ENCODE peak calls at places on chromosomes 2 and 18, in nine cellular contexts. C is neural progenitor cell; D is sigmoid colon; I is GM20000; B is stimulated activated CD8-positive, alpha-beta memory T cell treated with anti-CD3 and anti-CD28 coated beads, Interleukin-2, amount 100 ng/mL, for 48 hours; R is stimulated activated naive B cell treated with anti-CD40 and anti-IgM and Interleukin-4, amounts not matched to agents 10 μg/mL and 1 μg/mL and 100 μg/mL, for 72 hours; E is epithelial cell of proximal tubule; K is HS-5; F is SIG-M5. N is an unnamed sample.

GRCh38 chr2:21443494-21444105 is 319.8 kb downstream of the TDRD15 start:
- DNase-seq in C (peak), D (no peak), I (no peak), B (no peak), R (no peak), E (no peak), K (no peak), F (no peak), N (no peak)

GRCh38 chr2:236507393-236508085 is 62.1 kb upstream of the ACKR3 start:
- DNase-seq in C (peak), D (peak), I (peak), B (peak), R (peak), E (no peak), K (no peak), F (no peak), N (no peak)

GRCh38 chr2:10538224-10538894 is 90.2 kb upstream of the ODC1 start:
- DNase-seq in C (no peak), D (no peak), I (no peak), B (no peak), R (no peak), E (peak), K (peak), F (no peak), N (peak)

GRCh38 chr2:143758629-143759330 is 629.6 kb downstream of the ARHGAP15 start:
- DNase-seq in C (no peak), D (no peak), I (no peak), B (no peak), R (no peak), E (no peak), K (no peak), F (no peak), N (no peak)

GRCh38 chr18:60554961-60555360 is 182.4 kb upstream of the MC4R start:
- DNase-seq in C (no peak), D (no peak), I (no peak), B (no peak), R (no peak), E (no peak), K (no peak), F (no peak), N (no peak)

GRCh38 chr18:15165048-15165447 is 417.1 kb downstream of the ANKRD30B start:
- DNase-seq in C (no peak), D (no peak), I (no peak), B (no peak), R (no peak), E (no peak), K (peak), F (no peak), N (no peak)

GRCh38 chr2:227817940-227818568 is 4.4 kb downstream of the CCL20 start:
- DNase-seq in C (peak), D (peak), I (no peak), B (peak), R (no peak), E (peak), K (peak), F (peak), N (peak)

GRCh38 chr2:51243892-51244570 is 212.1 kb upstream of the NRXN1 start:
- DNase-seq in C (no peak), D (no peak), I (no peak), B (no peak), R (no peak), E (no peak), K (no peak), F (no peak), N (no peak)

GRCh38 chr18:74116628-74117554 is 30.7 kb downstream of the FBXO15 start:
- DNase-seq in C (peak), D (no peak), I (no peak), B (no peak), R (no peak), E (peak), K (no peak), F (no peak), N (peak)

GRCh38 chr2:67400560-67401464 is 3.7 kb downstream of the ETAA1 start:
- DNase-seq in C (no peak), D (no peak), I (no peak), B (no peak), R (no peak), E (no peak), K (no peak), F (no peak), N (peak)

GRCh38 chr2:12416600-12416999 is 300.1 kb upstream of the TRIB2 start:
- DNase-seq in C (peak), D (peak), I (no peak), B (no peak), R (no peak), E (no peak), K (no peak), F (no peak), N (peak)

GRCh38 chr2:105179469-105180372 is 61.8 kb upstream of the GPR45 start:
- DNase-seq in C (peak), D (no peak), I (peak), B (no peak), R (no peak), E (peak), K (peak), F (no peak), N (peak)